ENCODE peak calls at places on chromosomes 16 and 17, in seven cellular contexts. F is A549, V is mammary epithelial cell, J is ascending aorta, W is tibial artery, T is MM.1S, E is heart right ventricle. D is an unnamed sample.

GRCh38 chr17:48406936-48407567 is 23.0 kb downstream of the SKAP1 start:
- DNase-seq in F (no peak), V (no peak), J (no peak), W (no peak), T (no peak), E (no peak), D (no peak)

GRCh38 chr17:66451188-66452149 is 149.1 kb downstream of the PRKCA start:
- DNase-seq in F (peak; percentile 62), V (no peak), J (no peak), W (no peak), T (no peak), E (no peak), D (no peak)

GRCh38 chr17:65627892-65628622 is 66.6 kb upstream of the AXIN2 start:
- DNase-seq in F (peak; percentile 88), V (peak; percentile 20), J (no peak), W (no peak), T (peak; percentile 12), E (no peak), D (peak; percentile 38)

GRCh38 chr17:7204828-7205461 is 14.7 kb downstream of the DLG4 start:
- DNase-seq in F (peak; percentile 94), V (peak; percentile 29), J (peak; percentile 66), W (peak; percentile 83), T (peak; percentile 56), E (peak; percentile 90), D (peak; percentile 96)

GRCh38 chr16:83606486-83607030 is 201.2 kb upstream of the HSBP1 start:
- DNase-seq in F (peak; percentile 16), V (no peak), J (no peak), W (no peak), T (no peak), E (no peak), D (no peak)

GRCh38 chr16:2026461-2027023 is at the start of gene NHERF2:
- DNase-seq in F (no peak), V (no peak), J (no peak), W (no peak), T (peak; percentile 32), E (peak; percentile 65), D (peak; percentile 60)

GRCh38 chr16:70331588-70332358 is 14.9 kb upstream of the DDX19A start:
- DNase-seq in F (no peak), V (no peak), J (no peak), W (no peak), T (no peak), E (no peak), D (no peak)

GRCh38 chr16:787978-788398 is at the start of gene RPUSD1:
- DNase-seq in F (no peak), V (no peak), J (no peak), W (no peak), T (peak; percentile 15), E (no peak), D (no peak)

GRCh38 chr17:47810200-47810821 is 11.3 kb downstream of the OSBPL7 start:
- DNase-seq in F (peak; percentile 88), V (peak; percentile 96), J (no peak), W (no peak), T (no peak), E (no peak), D (peak; percentile 82)

GRCh38 chr17:58605986-58606385 is 85.9 kb downstream of the TEX14 start:
- DNase-seq in F (no peak), V (no peak), J (no peak), W (no peak), T (no peak), E (no peak), D (no peak)

GRCh38 chr16:57141822-57142631 is 43.8 kb downstream of the PSME3IP1 start:
- DNase-seq in F (no peak), V (no peak), J (no peak), W (no peak), T (no peak), E (no peak), D (no peak)

GRCh38 chr16:11349599-11350276 is 4.5 kb downstream of the RMI2 start:
- DNase-seq in F (no peak), V (peak; percentile 88), J (peak; percentile 53), W (peak; percentile 84), T (no peak), E (peak; percentile 56), D (peak; percentile 81)

GRCh38 chr16:1342526-1343427 is 8.9 kb downstream of the TSR3 start:
- DNase-seq in F (peak; percentile 99), V (peak; percentile 96), J (peak; percentile 76), W (peak; percentile 84), T (peak; percentile 98), E (peak; percentile 89), D (peak; percentile 96)

GRCh38 chr17:6314311-6314710 is 120.6 kb downstream of the AIPL1 start:
- DNase-seq in F (no peak), V (no peak), J (no peak), W (no peak), T (no peak), E (no peak), D (no peak)

GRCh38 chr17:68318103-68318991 is 27.1 kb downstream of the ARSG start:
- DNase-seq in F (peak; percentile 53), V (peak; percentile 48), J (no peak), W (no peak), T (no peak), E (no peak), D (peak; percentile 55)
- H3K4me1 ChIP-seq in F (peaks cover 11% of the 10 kb centered on the region), V (no peaks in the 10 kb centered on the region), J (no peaks in the 10 kb centered on the region), W (no peaks in the 10 kb centered on the region), T (no peaks in the 10 kb centered on the region), E (no peaks in the 10 kb centered on the region), D (peaks cover 6% of the 10 kb centered on the region)

GRCh38 chr17:39169518-39169917 is 3.6 kb upstream of the ARL5C start:
- DNase-seq in F (no peak), V (no peak), J (no peak), W (no peak), T (no peak), E (no peak), D (no peak)

GRCh38 chr17:39170051-39170450 is 4.1 kb upstream of the ARL5C start:
- DNase-seq in F (no peak), V (no peak), J (no peak), W (no peak), T (no peak), E (no peak), D (no peak)

GRCh38 chr17:39171933-39172332 is 6.0 kb upstream of the ARL5C start:
- DNase-seq in F (no peak), V (no peak), J (no peak), W (no peak), T (no peak), E (no peak), D (no peak)

GRCh38 chr17:39169101-39169500 is 3.1 kb upstream of the ARL5C start:
- DNase-seq in F (no peak), V (no peak), J (no peak), W (no peak), T (no peak), E (no peak), D (no peak)

DNA sequence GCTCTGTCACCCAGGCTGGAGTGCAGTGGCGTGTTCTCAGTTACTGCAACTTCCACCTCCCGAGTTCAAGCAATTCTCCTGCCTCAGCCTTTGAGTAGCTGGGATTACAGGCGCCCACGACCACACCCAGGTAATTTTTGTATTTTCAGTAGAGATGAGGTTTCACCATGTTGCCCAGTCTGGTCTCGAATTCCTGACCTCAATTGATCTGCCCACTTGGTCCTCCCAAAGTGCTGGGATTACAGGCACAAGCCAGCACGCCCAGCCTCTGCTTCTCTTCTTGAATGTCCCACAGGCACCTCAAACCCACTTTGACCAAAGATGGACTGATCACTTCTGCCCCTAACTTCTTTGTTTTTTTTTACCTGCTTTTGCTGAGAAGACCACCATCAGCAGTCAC is 4.6 kb upstream of the ARL5C start:
- DNase-seq in F (no peak), V (no peak), J (no peak), W (no peak), T (no peak), E (no peak), D (no peak)
- H3K4me1 ChIP-seq in F (no peaks in the 10 kb centered on the region), V (peaks cover 10% of the 10 kb centered on the region), J (no peaks in the 10 kb centered on the region), W (peaks cover 15% of the 10 kb centered on the region), T (peaks cover 24% of the 10 kb centered on the region), E (peaks cover 34% of the 10 kb centered on the region), D (peaks cover 10% of the 10 kb centered on the region)

DNA sequence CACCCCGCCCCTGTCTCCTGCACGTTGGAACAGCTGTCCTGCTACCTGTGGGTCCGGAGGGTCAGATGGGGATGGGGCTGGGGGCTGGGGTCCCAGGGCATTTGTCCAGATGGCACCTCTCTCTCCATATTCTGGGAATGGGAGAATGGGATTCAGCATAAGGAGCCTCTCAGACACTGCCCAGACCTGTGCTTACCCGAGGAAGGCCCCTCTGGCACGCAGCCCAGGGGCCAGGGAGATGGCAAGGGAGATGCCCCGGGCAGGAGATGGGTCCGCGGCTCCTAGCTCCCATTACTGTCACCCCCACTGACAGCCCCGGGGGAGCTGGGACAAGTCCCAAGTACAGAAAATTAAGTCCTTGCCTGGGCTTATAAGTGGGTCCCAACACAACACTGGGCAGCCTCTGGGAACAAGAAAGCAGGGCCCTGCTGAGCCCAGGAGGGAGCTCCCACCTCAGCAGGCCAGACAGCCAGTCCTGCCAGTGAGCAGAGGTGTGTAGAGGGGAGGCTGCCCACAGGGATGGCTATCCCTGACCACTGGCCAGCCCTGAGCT is 1.8 kb downstream of the VASN start:
- DNase-seq in F (peak; percentile 56), V (peak; percentile 37), J (no peak), W (no peak), T (no peak), E (peak; percentile 26), D (no peak)
- H3K4me1 ChIP-seq in F (peaks cover 80% of the 10 kb centered on the region), V (peaks cover 65% of the 10 kb centered on the region), J (peaks cover 36% of the 10 kb centered on the region), W (peaks cover 93% of the 10 kb centered on the region), T (no peaks in the 10 kb centered on the region), E (peaks cover 95% of the 10 kb centered on the region), D (peaks cover 83% of the 10 kb centered on the region)

DNA sequence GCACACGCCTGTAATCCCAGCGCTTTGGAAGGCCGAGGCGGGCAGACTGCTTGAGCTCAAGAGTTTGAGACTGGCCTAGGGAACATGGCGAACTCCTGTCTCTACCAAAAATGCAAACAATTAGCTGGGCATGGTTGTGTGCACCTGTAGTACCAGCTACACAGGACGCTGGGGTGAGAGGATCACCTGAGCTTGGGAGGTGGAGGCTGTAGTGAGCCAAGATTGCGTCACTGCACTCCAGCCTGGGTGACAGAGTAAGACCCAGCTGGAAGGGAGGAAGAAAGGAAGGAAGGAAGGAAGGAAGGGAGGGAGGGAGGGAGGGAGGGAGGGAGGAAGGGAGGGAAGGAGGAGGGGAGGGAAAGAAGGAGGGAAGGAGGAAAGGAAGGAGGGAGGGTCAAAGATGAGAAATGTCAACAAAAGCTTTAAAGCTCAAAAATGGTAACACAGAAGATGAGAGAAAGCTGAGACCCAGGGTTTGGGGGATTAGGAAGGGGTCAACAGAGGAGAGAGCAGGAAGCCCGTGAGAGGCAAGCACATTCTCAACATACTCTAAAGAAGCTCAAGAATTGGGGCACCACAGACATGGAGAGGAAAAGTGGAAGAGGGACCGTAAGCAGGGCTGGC is 5.0 kb upstream of the KRT19 start:
- DNase-seq in F (no peak), V (no peak), J (no peak), W (no peak), T (no peak), E (no peak), D (peak; percentile 90)
- H3K4me1 ChIP-seq in F (peaks cover 29% of the 10 kb centered on the region), V (peaks cover 54% of the 10 kb centered on the region), J (peaks cover 2% of the 10 kb centered on the region), W (peaks cover 17% of the 10 kb centered on the region), T (no peaks in the 10 kb centered on the region), E (peaks cover 4% of the 10 kb centered on the region), D (peaks cover 6% of the 10 kb centered on the region)

D was measured in upper lobe of left lung.